ENCODE peak calls at places on chromosomes 12 and 14, in five cellular contexts. J is CD14-positive monocyte, M is spleen, G is astrocyte of the spinal cord, V is psoas muscle. I is an unnamed sample.
A peak's percentile ranks its signal among the peaks of the same experiment; 100 is the strongest.

GRCh38 chr12:113149361-113150150 is at the start of gene CFAP73:
- DNase-seq in G (peak; percentile 85), J (no peak), M (no peak), V (no peak), I (peak; percentile 94)

GRCh38 chr14:55512421-55512820 is 67.6 kb upstream of the KTN1 start:
- DNase-seq in M (no peak), J (no peak), G (peak; percentile 47), V (no peak), I (no peak)

GRCh38 chr12:55720894-55721444 is 776 bp downstream of the RDH5 start:
- DNase-seq in J (no peak), V (peak; percentile 90), M (peak; percentile 76), G (peak; percentile 94), I (peak; percentile 87)

GRCh38 chr14:50839048-50839447 is 8.1 kb upstream of the NIN start:
- DNase-seq in M (no peak), G (no peak), J (no peak), V (no peak), I (no peak)

GRCh38 chr14:104119700-104120251 is 18.6 kb upstream of the KIF26A start:
- DNase-seq in V (peak; percentile 5), G (no peak), J (no peak), M (peak; percentile 62), I (peak; percentile 54)

GRCh38 chr12:48997719-48998496 is 1.3 kb downstream of the DDN start:
- DNase-seq in V (peak; percentile 48), J (no peak), M (peak; percentile 84), G (no peak), I (no peak)

GRCh38 chr14:65167072-65167645 is 64.8 kb upstream of the MAX start:
- DNase-seq in G (no peak), M (no peak), V (no peak), J (peak; percentile 68), I (no peak)

GRCh38 chr12:2580821-2581220 is 213.9 kb upstream of the FKBP4 start:
- DNase-seq in J (no peak), M (no peak), V (no peak), G (peak; percentile 14), I (no peak)

GRCh38 chr14:70073924-70074566 is 114.7 kb downstream of the SLC8A3 start:
- DNase-seq in V (peak; percentile 43), M (no peak), J (peak; percentile 49), G (peak; percentile 52), I (no peak)

GRCh38 chr14:59020382-59020781 is 168.1 kb upstream of the DAAM1 start:
- DNase-seq in V (no peak), M (no peak), G (peak; percentile 43), J (no peak), I (no peak)

GRCh38 chr14:70897475-70897874 is 9.8 kb upstream of the PCNX1 start:
- DNase-seq in V (no peak), J (no peak), M (no peak), G (peak; percentile 82), I (no peak)

GRCh38 chr14:22656945-22657711 is 13.0 kb upstream of the OR6J1 start:
- DNase-seq in V (no peak), J (no peak), M (no peak), G (peak; percentile 85), I (no peak)

GRCh38 chr12:99121476-99121965 is 476.4 kb downstream of the APAF1 start:
- DNase-seq in G (no peak), V (no peak), M (no peak), J (no peak), I (no peak)

GRCh38 chr14:49623941-49624806 is 3.6 kb downstream of the MGAT2 start:
- DNase-seq in M (no peak), G (no peak), J (no peak), V (no peak), I (no peak)

GRCh38 chr14:99354166-99354875 is 82.3 kb upstream of the BCL11B start:
- DNase-seq in J (no peak), M (no peak), V (no peak), G (no peak), I (no peak)

GRCh38 chr12:120586216-120586615 is 5.0 kb upstream of the POP5 start:
- DNase-seq in M (no peak), J (no peak), V (no peak), G (no peak), I (no peak)

GRCh38 chr12:95674088-95674595 is 116.4 kb downstream of the NTN4 start:
- DNase-seq in M (no peak), G (no peak), J (no peak), V (no peak), I (no peak)

GRCh38 chr14:70002589-70003240 is 123.5 kb downstream of the SMOC1 start:
- DNase-seq in M (no peak), G (peak; percentile 70), V (no peak), J (no peak), I (no peak)

GRCh38 chr12:119652665-119653064 is 15.3 kb upstream of the PRKAB1 start:
- DNase-seq in M (no peak), G (no peak), V (no peak), J (no peak), I (no peak)

GRCh38 chr14:93286212-93286890 is 46.5 kb downstream of the BTBD7 start:
- DNase-seq in M (no peak), G (no peak), J (no peak), V (no peak), I (no peak)

GRCh38 chr14:24441485-24441884 is 1.1 kb downstream of the SDR39U1 start:
- DNase-seq in J (no peak), V (no peak), M (no peak), G (no peak), I (no peak)

GRCh38 chr14:24443053-24443683 is 592 bp upstream of the SDR39U1 start:
- DNase-seq in G (no peak), J (no peak), V (no peak), M (no peak), I (no peak)

GRCh38 chr14:24440606-24441399 is 1.8 kb downstream of the SDR39U1 start:
- DNase-seq in G (no peak), M (no peak), J (no peak), V (no peak), I (no peak)

GRCh38 chr14:24441904-24442239 is 704 bp downstream of the SDR39U1 start:
- DNase-seq in G (no peak), M (no peak), V (no peak), J (no peak), I (no peak)

DNA sequence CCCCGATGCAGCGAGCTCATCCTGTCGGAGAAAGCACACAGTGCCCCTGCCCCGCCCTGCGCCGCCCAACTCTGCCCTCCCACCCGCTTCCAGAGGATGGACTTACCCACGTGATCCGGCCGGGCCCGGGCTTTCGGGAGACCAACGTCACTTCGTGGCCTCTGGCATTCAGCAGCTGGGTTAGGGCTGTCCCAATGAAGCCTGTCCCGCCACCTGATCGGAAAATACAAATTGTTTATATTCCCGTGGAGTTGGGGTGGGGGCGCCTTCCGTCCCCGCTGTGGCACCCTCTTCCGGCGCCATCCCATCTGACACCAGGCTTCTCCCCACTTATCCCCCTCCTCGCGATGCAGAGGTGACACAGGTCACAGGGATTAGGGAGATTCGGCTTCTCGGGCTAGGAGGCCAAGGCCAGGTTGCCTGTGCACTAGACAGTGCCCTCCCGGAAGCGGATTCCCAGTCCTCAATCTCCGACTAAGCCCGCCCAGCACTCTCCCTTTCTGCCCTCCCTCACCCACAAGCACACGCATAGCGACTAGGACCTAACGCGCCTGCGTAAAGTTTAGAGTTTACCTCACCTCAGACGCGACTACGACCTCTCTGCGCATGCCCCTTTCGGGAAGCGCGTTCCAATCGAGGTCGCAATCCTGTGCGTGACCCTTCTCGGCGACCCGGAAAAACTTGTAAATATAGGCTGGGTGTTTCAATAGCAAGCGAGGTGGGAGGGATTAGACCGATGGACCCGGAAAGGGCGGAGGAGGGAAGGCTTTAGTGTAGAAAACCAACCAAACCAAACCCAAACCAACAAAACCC is at the start of gene SDR39U1:
- DNase-seq in M (peak; percentile 97), J (peak; percentile 98), V (peak; percentile 96), G (peak; percentile 99), I (peak; percentile 99)
- TF ChIP-seq CTCF in M (no peak), J (no peak), V (no peak), G (no peak), I (no peak)

DNA sequence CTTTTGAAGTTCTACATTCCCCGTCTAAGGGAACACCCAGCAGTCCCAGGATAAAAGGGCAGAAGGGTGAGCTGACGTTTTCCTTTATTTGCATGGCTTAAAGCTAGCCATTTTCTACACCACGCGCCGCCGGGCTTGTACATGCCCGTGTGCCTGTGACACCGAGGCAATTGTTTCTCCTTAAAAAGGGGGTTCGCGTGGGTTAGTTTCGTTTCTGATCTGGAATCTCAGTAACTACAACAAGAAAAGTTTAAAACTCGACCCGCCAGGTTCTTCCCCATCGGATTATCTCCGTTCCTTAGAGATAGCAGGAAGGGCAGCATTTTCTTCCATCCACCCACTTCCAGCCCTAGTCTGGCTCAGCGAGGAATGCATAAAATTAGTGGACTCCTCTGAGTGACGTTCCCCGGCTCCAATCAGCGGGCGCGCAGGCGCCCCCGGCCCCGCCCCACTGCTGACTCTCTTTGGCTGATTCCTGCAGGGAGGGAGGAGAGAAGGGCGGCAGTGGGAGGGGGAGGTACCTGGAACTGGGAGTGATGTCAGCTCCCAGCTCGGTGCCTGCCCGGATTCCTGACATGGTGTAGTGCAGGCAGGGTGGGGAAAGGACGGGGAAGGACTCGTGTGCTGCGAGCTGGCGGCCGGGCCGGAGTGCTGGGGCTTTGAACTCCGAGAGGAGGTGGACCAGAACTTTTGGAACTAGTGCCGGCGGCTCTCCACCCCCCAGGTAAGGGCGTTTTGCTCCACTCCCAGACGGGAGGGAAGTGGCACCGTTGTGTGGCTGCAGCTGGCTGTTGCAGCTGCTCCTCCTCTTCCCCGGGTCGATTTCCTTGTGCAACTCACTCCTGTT is at the start of gene PPFIBP1:
- DNase-seq in V (peak; percentile 99), G (peak; percentile 99), M (peak; percentile 98), J (peak; percentile 93), I (peak; percentile 99)
- TF ChIP-seq CTCF in V (peak; percentile 32), G (peak; percentile 38), M (peak; percentile 22), J (no peak), I (peak; percentile 4)

GRCh38 chr12:110708917-110709316 is 20.0 kb upstream of the HVCN1 start:
- DNase-seq in V (no peak), J (no peak), M (no peak), G (no peak), I (no peak)
- TF ChIP-seq CTCF in V (no peak), J (no peak), M (no peak), G (no peak), I (no peak)

GRCh38 chr14:72472845-72473244 is 421.1 kb downstream of the DPF3 start:
- DNase-seq in V (no peak), J (no peak), G (no peak), M (no peak), I (no peak)
- TF ChIP-seq CTCF in V (no peak), J (no peak), G (no peak), M (no peak), I (no peak)